ENCODE peak calls at places on chromosome 12, in nine cellular contexts. L is stimulated activated CD4-positive, alpha-beta T cell treated with anti-CD3 and anti-CD28 coated beads, TNF-alpha, amount 100 ng/mL, for 4 hours; F is T-helper 17 cell; C is lung microvascular endothelial cell; R is NCI-H1092; S is adipocyte; M is NCI-H1417; D is mesendoderm; X is glutamatergic neuron. E is an unnamed sample.

GRCh38 chr12:128267651-128268347 is 829 bp downstream of the TMEM132C start:
- DNase-seq in S (no peak), D (peak; percentile 37), L (no peak), C (no peak), M (no peak), X (peak; percentile 32), R (no peak), F (no peak), E (no peak)

GRCh38 chr12:52946334-52946733 is 2.6 kb upstream of the KRT18 start:
- DNase-seq in M (no peak), D (no peak), X (no peak), R (no peak), S (no peak), F (no peak), L (no peak), C (no peak), E (no peak)

GRCh38 chr12:123111498-123112165 is 39.3 kb downstream of the PITPNM2 start:
- DNase-seq in M (no peak), D (no peak), C (no peak), F (no peak), X (no peak), S (peak; percentile 44), R (no peak), L (no peak), E (no peak)

GRCh38 chr12:131693149-131693548 is 17.7 kb upstream of the SFSWAP start:
- DNase-seq in R (no peak), F (no peak), X (no peak), M (no peak), S (no peak), D (no peak), C (no peak), L (no peak), E (no peak)

GRCh38 chr12:109775172-109775881 is 57.9 kb downstream of the TRPV4 start:
- DNase-seq in L (peak; percentile 51), C (peak; percentile 74), S (peak; percentile 86), R (no peak), M (peak; percentile 21), X (peak; percentile 87), D (peak; percentile 72), F (peak; percentile 61), E (peak; percentile 73)

GRCh38 chr12:93203361-93203760 is 174.4 kb upstream of the NUDT4 start:
- DNase-seq in R (no peak), X (no peak), F (no peak), S (peak; percentile 50), M (no peak), C (peak; percentile 22), D (no peak), L (no peak), E (no peak)

GRCh38 chr12:30026621-30027234 is 243.0 kb upstream of the TMTC1 start:
- DNase-seq in L (no peak), M (no peak), X (no peak), C (peak; percentile 94), S (peak; percentile 72), R (no peak), D (no peak), F (no peak), E (no peak)

GRCh38 chr12:4440187-4440941 is 5.3 kb downstream of the FGF6 start:
- DNase-seq in D (peak; percentile 78), S (no peak), M (no peak), L (no peak), X (no peak), F (no peak), C (no peak), R (no peak), E (no peak)

GRCh38 chr12:100656806-100657205 is 83.3 kb downstream of the GAS2L3 start:
- DNase-seq in R (no peak), M (peak; percentile 79), C (no peak), L (no peak), S (no peak), X (no peak), D (no peak), F (no peak), E (peak; percentile 69)

GRCh38 chr12:104372048-104372720 is 68.6 kb downstream of the EID3 start:
- DNase-seq in D (no peak), M (no peak), C (peak; percentile 40), S (no peak), R (no peak), F (no peak), L (no peak), X (no peak), E (no peak)

GRCh38 chr12:49527361-49528130 is 11.3 kb upstream of the KCNH3 start:
- DNase-seq in X (no peak), D (no peak), F (no peak), L (no peak), M (no peak), S (no peak), C (no peak), R (no peak), E (no peak)